ENCODE peak calls at places on chromosomes 1 and 21, in five cellular contexts. S is PC-3, I is glutamatergic neuron, B is choroid plexus epithelial cell, H is BE2C. E is an unnamed sample.

GRCh38 chr1:82686774-82687173 is 886.0 kb downstream of the ADGRL2 start:
- DNase-seq in S (no peak), I (no peak), B (no peak), H (no peak), E (no peak)

GRCh38 chr1:177983824-177984528 is 14.1 kb upstream of the SEC16B start:
- DNase-seq in S (peak), I (peak), B (peak), H (no peak), E (peak)

GRCh38 chr1:25023826-25024225 is 93.8 kb upstream of the RUNX3 start:
- DNase-seq in S (no peak), I (no peak), B (no peak), H (no peak), E (no peak)

GRCh38 chr1:87134061-87134460 is 194.6 kb upstream of the LMO4 start:
- DNase-seq in S (no peak), I (no peak), B (no peak), H (no peak), E (no peak)

GRCh38 chr1:30887485-30888315 is 20.9 kb downstream of the SDC3 start:
- DNase-seq in S (no peak), I (no peak), B (peak), H (no peak), E (no peak)

GRCh38 chr1:9136925-9137324 is 8.0 kb upstream of the GPR157 start:
- DNase-seq in S (no peak), I (peak), B (no peak), H (no peak), E (no peak)

GRCh38 chr21:45992311-45993209 is 11.0 kb downstream of the COL6A1 start:
- DNase-seq in S (no peak), I (peak), B (no peak), H (peak), E (no peak)

GRCh38 chr1:192740214-192740613 is 68.6 kb upstream of the RGS2 start:
- DNase-seq in S (no peak), I (no peak), B (no peak), H (no peak), E (no peak)

GRCh38 chr21:21952566-21952965 is 954.4 kb downstream of the NCAM2 start:
- DNase-seq in S (no peak), I (no peak), B (no peak), H (no peak), E (no peak)

GRCh38 chr1:161934278-161934608 is 89.4 kb downstream of the OLFML2B start:
- DNase-seq in S (no peak), I (no peak), B (no peak), H (no peak), E (no peak)

GRCh38 chr1:41806472-41807155 is 112.1 kb downstream of the HIVEP3 start:
- DNase-seq in S (no peak), I (no peak), B (no peak), H (no peak), E (no peak)

GRCh38 chr1:245858683-245859509 is 648.2 kb downstream of the SMYD3 start:
- DNase-seq in S (peak), I (no peak), B (peak), H (no peak), E (peak)

GRCh38 chr1:228073870-228074545 is 8.5 kb upstream of the ARF1 start:
- DNase-seq in S (no peak), I (no peak), B (no peak), H (peak), E (peak)

GRCh38 chr1:39105841-39106765 is 80.0 kb downstream of the NDUFS5 start:
- DNase-seq in S (peak), I (peak), B (peak), H (peak), E (peak)

GRCh38 chr1:231931846-231932454 is 305.4 kb downstream of the DISC1 start:
- DNase-seq in S (peak), I (peak), B (no peak), H (peak), E (peak)

GRCh38 chr1:172143384-172144025 is 277.0 kb upstream of the C1orf105 start:
- DNase-seq in S (no peak), I (no peak), B (peak), H (no peak), E (peak)

GRCh38 chr1:44650159-44650831 is 24.0 kb downstream of the TMEM53 start:
- DNase-seq in S (no peak), I (peak), B (no peak), H (no peak), E (no peak)

GRCh38 chr1:111605553-111605952 is 14.0 kb upstream of the RAP1A start:
- DNase-seq in S (no peak), I (no peak), B (peak), H (no peak), E (peak)

GRCh38 chr1:115478933-115479551 is 141.0 kb upstream of the NGF start:
- DNase-seq in S (peak), I (no peak), B (no peak), H (no peak), E (no peak)

GRCh38 chr1:234186037-234186688 is 187.1 kb upstream of the COA6 start:
- DNase-seq in S (peak), I (no peak), B (peak), H (no peak), E (peak)

GRCh38 chr1:98196012-98196411 is 275.2 kb upstream of the DPYD start:
- DNase-seq in S (no peak), I (no peak), B (no peak), H (no peak), E (no peak)

GRCh38 chr1:53275566-53275965 is 37.2 kb upstream of the MAGOH start:
- DNase-seq in S (no peak), I (no peak), B (no peak), H (no peak), E (no peak)

GRCh38 chr1:64543831-64544230 is 73.9 kb downstream of the CACHD1 start:
- DNase-seq in S (no peak), I (peak), B (no peak), H (no peak), E (peak)

GRCh38 chr21:20418353-20418752 is 579.9 kb upstream of the NCAM2 start:
- DNase-seq in S (no peak), I (no peak), B (no peak), H (no peak), E (no peak)

GRCh38 chr1:17149771-17150170 is 30.5 kb upstream of the PADI2 start:
- DNase-seq in S (no peak), I (no peak), B (no peak), H (no peak), E (no peak)

GRCh38 chr1:19080715-19081114 is 124.2 kb upstream of the IFFO2 start:
- DNase-seq in S (no peak), I (no peak), B (peak), H (no peak), E (peak)

GRCh38 chr1:110620686-110621085 is 14.5 kb upstream of the KCNA2 start:
- DNase-seq in S (no peak), I (no peak), B (no peak), H (no peak), E (no peak)

GRCh38 chr1:99558539-99558938 is 87.4 kb upstream of the PALMD start:
- DNase-seq in S (peak), I (no peak), B (peak), H (no peak), E (peak)

GRCh38 chr1:18957532-18958295 is 1.2 kb upstream of the IFFO2 start:
- DNase-seq in S (no peak), I (no peak), B (no peak), H (no peak), E (no peak)

GRCh38 chr21:31184462-31184861 is 146.2 kb upstream of the KRTAP19-8 start:
- DNase-seq in S (no peak), I (no peak), B (no peak), H (no peak), E (no peak)

GRCh38 chr1:7680791-7681165 is 90.3 kb upstream of the VAMP3 start:
- DNase-seq in S (no peak), I (peak), B (no peak), H (no peak), E (peak)

GRCh38 chr1:165851034-165851658 is 23.7 kb downstream of the UCK2 start:
- DNase-seq in S (peak), I (no peak), B (peak), H (no peak), E (peak)

GRCh38 chr21:37821791-37822450 is 94.3 kb downstream of the KCNJ6 start:
- DNase-seq in S (no peak), I (no peak), B (peak), H (no peak), E (peak)

GRCh38 chr21:36120304-36120902 is 14.5 kb upstream of the CBR3 start:
- DNase-seq in S (no peak), I (no peak), B (no peak), H (no peak), E (peak)

GRCh38 chr1:54271341-54271740 is 71.4 kb downstream of the MRPL37 start:
- DNase-seq in S (no peak), I (no peak), B (no peak), H (no peak), E (no peak)

GRCh38 chr1:187267745-187268277 is 439.1 kb downstream of the PLA2G4A start:
- DNase-seq in S (no peak), I (no peak), B (no peak), H (no peak), E (no peak)

GRCh38 chr1:202214089-202214843 is 20.7 kb downstream of the LGR6 start:
- DNase-seq in S (no peak), I (no peak), B (no peak), H (no peak), E (no peak)

GRCh38 chr21:42255825-42256224 is 36.9 kb downstream of the ABCG1 start:
- DNase-seq in S (no peak), I (no peak), B (no peak), H (no peak), E (no peak)

GRCh38 chr1:47894718-47895393 is 102.3 kb downstream of the TRABD2B start:
- DNase-seq in S (peak), I (no peak), B (peak), H (peak), E (peak)

GRCh38 chr1:11285883-11286734 is 13.1 kb downstream of the UBIAD1 start:
- DNase-seq in S (peak), I (no peak), B (peak), H (no peak), E (peak)
- TF ChIP-seq CTCF in S (peak), I (peak), B (peak), H (peak), E (peak)

DNA sequence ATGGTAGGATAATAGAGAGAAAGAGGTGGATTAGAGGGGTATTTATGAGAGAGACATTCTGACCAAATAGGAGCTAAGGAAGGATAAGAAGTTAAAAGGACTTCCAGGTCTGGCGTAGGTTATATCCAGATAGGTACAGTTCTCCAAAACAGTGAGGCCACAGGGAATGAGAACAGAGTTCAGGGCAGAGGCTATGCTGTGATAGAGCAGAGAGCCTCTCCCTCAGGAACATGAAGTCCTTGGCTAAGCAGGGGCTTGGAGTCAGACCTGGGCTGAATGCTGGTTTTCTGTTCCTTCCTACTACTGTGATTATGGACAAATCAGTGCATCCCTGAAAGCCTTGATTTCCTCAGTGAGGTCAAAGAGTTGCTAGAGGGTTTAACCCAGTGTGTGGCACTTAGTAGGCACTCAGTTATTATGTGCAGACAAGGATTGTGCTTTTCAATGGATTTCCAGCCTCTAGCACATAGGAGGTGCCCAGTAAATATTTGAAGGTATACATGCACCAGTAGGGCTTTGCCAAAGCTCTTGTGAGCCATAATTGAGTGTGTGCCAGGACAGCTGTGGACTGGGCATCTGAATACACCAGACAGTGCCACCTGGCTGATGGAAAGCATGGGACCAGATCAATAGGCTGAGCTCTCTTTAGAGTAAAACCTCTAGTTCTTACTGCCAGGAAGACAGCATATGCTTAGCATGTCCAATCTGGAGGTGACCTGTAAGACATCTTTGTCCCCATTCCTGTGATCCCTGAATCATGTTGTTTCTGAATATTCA is 111.2 kb downstream of the PIK3R3 start:
- DNase-seq in S (peak), I (no peak), B (no peak), H (no peak), E (no peak)
- TF ChIP-seq CTCF in S (peak), I (no peak), B (no peak), H (no peak), E (no peak)

DNA sequence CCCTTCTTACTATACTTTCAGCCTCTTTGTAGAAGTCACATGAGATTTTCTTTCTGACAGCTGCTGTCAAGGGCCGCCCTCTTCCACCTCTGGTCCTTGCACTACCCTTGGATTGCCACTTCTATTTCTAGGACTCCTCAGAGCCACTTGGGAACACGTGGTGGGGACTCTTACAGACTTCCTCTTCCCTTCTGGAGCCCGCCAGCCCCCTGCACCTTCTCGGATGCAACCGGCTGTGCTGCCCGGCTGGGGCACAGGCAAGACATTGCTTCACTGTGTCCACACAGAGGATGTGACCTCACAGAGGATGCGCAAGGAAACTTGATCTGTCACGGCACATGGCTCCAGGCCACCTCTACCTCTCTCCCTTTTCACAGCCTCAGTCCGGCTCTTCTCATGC is 2.4 kb upstream of the IKBKE start:
- DNase-seq in S (no peak), I (no peak), B (peak), H (no peak), E (peak)
- TF ChIP-seq CTCF in S (no peak), I (no peak), B (no peak), H (no peak), E (no peak)

GRCh38 chr1:92486251-92487077 is at the start of gene GFI1:
- DNase-seq in S (no peak), I (peak), B (no peak), H (peak), E (peak)

GRCh38 chr1:92484171-92484471 is 2.6 kb downstream of the GFI1 start:
- DNase-seq in S (no peak), I (peak), B (no peak), H (no peak), E (peak)

GRCh38 chr1:92484472-92485373 is 2.0 kb downstream of the GFI1 start:
- DNase-seq in S (peak), I (peak), B (no peak), H (peak), E (peak)

GRCh38 chr1:92487078-92487605 is 417 bp upstream of the GFI1 start:
- DNase-seq in S (no peak), I (no peak), B (no peak), H (no peak), E (no peak)

DNA sequence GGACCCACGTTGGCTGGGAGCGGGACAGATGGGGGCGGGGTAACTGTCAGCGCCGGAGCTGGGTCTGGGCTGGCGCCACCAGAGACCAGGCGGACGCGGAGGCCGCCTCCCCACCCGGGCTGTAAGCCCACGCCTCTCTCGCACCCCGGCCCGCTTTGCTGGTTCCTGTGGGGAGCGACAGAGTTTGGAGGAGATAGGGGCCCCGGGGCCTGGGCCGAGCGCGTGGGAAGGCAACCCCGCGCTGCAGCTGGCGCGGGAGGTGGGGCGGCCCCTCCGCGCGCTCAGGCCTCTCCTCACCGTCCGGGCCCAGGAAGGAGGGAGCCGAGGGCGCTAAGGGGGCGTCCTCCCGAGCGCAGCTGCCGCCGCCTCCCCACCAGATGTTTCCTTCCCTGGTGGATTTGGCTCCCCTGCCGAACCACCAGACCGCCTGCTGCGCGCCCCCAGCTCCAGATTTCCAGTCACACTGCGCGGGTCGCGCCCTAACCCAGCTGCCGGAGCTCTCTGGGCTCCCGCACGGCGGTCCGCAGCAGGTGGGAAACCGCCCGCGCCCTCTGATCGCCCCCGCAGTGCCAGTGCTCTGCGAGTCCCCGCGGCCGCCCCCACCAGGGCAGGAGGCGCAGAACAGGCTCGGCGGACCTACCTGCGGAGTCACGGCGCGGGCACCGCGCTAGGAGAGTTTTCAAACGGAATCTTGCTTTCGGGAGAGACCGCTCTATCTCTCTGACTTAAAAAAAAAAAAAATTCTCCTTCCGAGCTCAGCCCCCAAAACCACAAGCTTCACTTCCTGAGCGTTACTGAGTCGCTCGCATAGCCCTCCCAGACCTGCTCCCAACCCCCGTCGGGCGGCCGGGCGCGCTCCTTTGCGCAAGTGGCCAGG is 1.1 kb downstream of the GFI1 start:
- DNase-seq in S (no peak), I (peak), B (peak), H (peak), E (peak)
- TF ChIP-seq CTCF in S (no peak), I (peak), B (peak), H (no peak), E (no peak)

GRCh38 chr1:67053785-67054759 is at the start of gene SLC35D1:
- DNase-seq in S (peak), I (peak), B (peak), H (peak), E (peak)
- TF ChIP-seq CTCF in S (no peak), I (no peak), B (no peak), H (no peak), E (no peak)

GRCh38 chr21:44752701-44753235 is 41.4 kb upstream of the TSPEAR start:
- DNase-seq in S (peak), I (no peak), B (peak), H (no peak), E (peak)
- TF ChIP-seq CTCF in S (peak), I (no peak), B (peak), H (no peak), E (peak)

DNA sequence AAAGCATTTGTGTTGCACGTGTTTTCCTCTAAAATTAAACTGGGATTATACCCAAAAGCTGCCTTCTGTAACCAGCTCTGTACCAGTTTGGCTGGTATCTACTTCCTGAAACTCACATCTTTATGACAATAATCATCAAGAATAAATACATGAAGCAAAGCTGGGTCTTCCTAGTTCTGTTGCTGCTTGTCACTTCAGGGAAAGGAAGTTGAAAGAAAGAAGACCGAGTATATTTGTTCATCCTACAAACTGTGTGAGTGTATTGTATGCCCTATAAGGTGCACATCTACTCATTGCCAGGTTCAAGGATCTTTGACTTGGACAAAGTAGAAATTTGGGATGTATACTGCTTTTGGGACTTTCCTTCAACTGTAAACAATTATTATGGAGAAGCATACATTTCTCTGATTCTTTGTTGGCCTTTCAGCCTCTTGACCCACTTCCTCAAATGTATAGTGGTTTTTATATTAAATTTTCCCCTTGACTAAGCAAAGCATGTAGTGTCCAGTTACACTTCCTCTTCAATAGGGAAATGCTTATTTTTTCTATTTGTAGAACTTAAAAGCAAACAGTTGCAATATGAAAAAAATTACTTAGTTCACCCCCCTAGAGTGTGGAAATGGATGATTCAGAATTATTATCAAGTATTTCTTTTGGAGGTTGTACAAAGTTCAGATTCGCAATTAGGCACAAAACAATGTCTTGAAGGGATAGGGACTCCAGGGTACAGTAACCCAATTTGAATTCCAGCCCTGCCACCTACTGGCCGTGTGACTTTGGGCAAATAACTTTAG is 28.9 kb upstream of the IFNGR2 start:
- DNase-seq in S (peak), I (no peak), B (peak), H (peak), E (peak)
- TF ChIP-seq CTCF in S (peak), I (peak), B (peak), H (peak), E (peak)